ENCODE peak calls at places on chromosomes 5 and 9, in five cellular contexts. One of them, this sample, is unnamed.
A peak's percentile ranks its signal among the peaks of the same experiment; 100 is the strongest.

GRCh38 chr9:89013660-89014059 is 22.4 kb downstream of the S1PR3 start:
- DNase-seq in astrocyte: no peak
- DNase-seq in GM13976: no peak
- DNase-seq in chondrocyte: no peak
- DNase-seq in CD4-positive, alpha-beta T cell: no peak
- DNase-seq in this sample: no peak

GRCh38 chr9:14907360-14907685 is 2.9 kb downstream of the FREM1 start:
- DNase-seq in astrocyte: no peak
- DNase-seq in GM13976: no peak
- DNase-seq in chondrocyte: no peak
- DNase-seq in CD4-positive, alpha-beta T cell: no peak
- DNase-seq in this sample: no peak

GRCh38 chr5:107772418-107773310 is 101.9 kb upstream of the EFNA5 start:
- DNase-seq in astrocyte: no peak
- DNase-seq in GM13976: no peak
- DNase-seq in chondrocyte: no peak
- DNase-seq in CD4-positive, alpha-beta T cell: no peak
- DNase-seq in this sample: no peak

GRCh38 chr5:109003928-109004327 is 256.2 kb downstream of the FER start:
- DNase-seq in astrocyte: no peak
- DNase-seq in GM13976: no peak
- DNase-seq in chondrocyte: no peak
- DNase-seq in CD4-positive, alpha-beta T cell: no peak
- DNase-seq in this sample: no peak

GRCh38 chr5:180806351-180807011 is 3.9 kb upstream of the MGAT1 start:
- DNase-seq in astrocyte: no peak
- DNase-seq in GM13976: no peak
- DNase-seq in chondrocyte: peak; percentile 44
- DNase-seq in CD4-positive, alpha-beta T cell: no peak
- DNase-seq in this sample: no peak

GRCh38 chr5:178131446-178131996 is 707 bp downstream of the RMND5B start:
- DNase-seq in astrocyte: no peak
- DNase-seq in GM13976: no peak
- DNase-seq in chondrocyte: no peak
- DNase-seq in CD4-positive, alpha-beta T cell: no peak
- DNase-seq in this sample: no peak

GRCh38 chr5:28580616-28581015 is 1542.2 kb upstream of the CDH9 start:
- DNase-seq in astrocyte: peak; percentile 80
- DNase-seq in GM13976: no peak
- DNase-seq in chondrocyte: no peak
- DNase-seq in CD4-positive, alpha-beta T cell: no peak
- DNase-seq in this sample: no peak

GRCh38 chr5:67004730-67005350 is 191.8 kb downstream of the CD180 start:
- DNase-seq in astrocyte: no peak
- DNase-seq in GM13976: no peak
- DNase-seq in chondrocyte: no peak
- DNase-seq in CD4-positive, alpha-beta T cell: no peak
- DNase-seq in this sample: no peak

GRCh38 chr9:121156263-121156731 is 45.4 kb downstream of the RAB14 start:
- DNase-seq in astrocyte: peak; percentile 88
- DNase-seq in GM13976: peak; percentile 74
- DNase-seq in chondrocyte: no peak
- DNase-seq in CD4-positive, alpha-beta T cell: no peak
- DNase-seq in this sample: no peak

DNA sequence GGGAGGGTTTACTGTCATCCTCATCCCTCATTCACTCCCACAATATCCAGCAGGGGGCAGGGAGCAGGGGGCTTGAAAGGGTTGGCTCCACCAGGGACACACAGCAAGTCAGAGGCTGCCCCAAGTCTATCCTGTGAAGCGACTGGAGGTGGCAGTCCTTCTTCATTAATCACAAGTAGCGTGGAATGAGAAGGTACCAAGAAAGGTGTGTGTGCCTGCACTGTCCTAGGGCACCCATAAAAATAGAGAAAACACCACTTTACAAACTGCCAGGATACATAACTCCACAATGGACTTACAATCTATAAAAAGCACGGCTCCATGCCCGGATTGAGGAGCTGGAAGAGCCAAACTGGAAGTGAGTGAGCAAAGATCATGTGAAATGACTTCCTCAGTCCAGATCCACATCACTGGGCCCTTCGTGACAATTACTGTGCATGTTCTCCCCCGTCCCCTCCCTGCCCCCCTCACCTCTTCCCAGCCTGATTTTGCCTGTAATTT is 183.9 kb downstream of the SLIT3 start:
- DNase-seq in astrocyte: no peak
- DNase-seq in GM13976: no peak
- DNase-seq in chondrocyte: no peak
- DNase-seq in CD4-positive, alpha-beta T cell: no peak
- DNase-seq in this sample: no peak
- TF ChIP-seq CTCF in astrocyte: no peak
- TF ChIP-seq CTCF in GM13976: no peak
- TF ChIP-seq CTCF in chondrocyte: peak; percentile 29
- TF ChIP-seq CTCF in CD4-positive, alpha-beta T cell: no peak
- TF ChIP-seq CTCF in this sample: peak; percentile 26

DNA sequence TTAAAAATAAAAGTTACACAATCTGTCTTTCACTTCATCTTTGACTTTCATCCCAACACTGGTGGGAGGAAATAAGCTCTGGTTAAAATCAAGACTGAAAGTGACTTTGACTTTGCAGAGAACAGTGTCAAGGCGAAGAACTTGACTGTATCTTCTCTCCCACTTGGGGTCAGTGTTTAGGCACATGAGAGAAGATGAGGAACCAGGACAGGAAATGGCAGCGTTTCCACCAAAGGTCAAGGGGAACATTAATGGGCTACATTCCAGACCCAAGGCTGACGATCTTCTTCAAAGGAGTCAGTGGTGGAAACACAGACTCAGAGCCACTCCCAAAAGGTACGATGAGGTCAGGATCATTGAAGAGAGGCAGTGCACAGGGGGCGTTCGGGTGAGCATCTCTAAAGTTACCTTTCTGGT is 409.5 kb downstream of the ARHGEF28 start:
- DNase-seq in astrocyte: peak; percentile 70
- DNase-seq in GM13976: peak; percentile 21
- DNase-seq in chondrocyte: no peak
- DNase-seq in CD4-positive, alpha-beta T cell: no peak
- DNase-seq in this sample: no peak
- TF ChIP-seq CTCF in astrocyte: peak; percentile 44
- TF ChIP-seq CTCF in GM13976: no peak
- TF ChIP-seq CTCF in chondrocyte: peak; percentile 78
- TF ChIP-seq CTCF in CD4-positive, alpha-beta T cell: no peak
- TF ChIP-seq CTCF in this sample: peak; percentile 60

GRCh38 chr5:19342942-19343341 is 645.1 kb downstream of the CDH18 start:
- DNase-seq in astrocyte: no peak
- DNase-seq in GM13976: no peak
- DNase-seq in chondrocyte: no peak
- DNase-seq in CD4-positive, alpha-beta T cell: no peak
- DNase-seq in this sample: no peak
- TF ChIP-seq CTCF in astrocyte: no peak
- TF ChIP-seq CTCF in GM13976: no peak
- TF ChIP-seq CTCF in chondrocyte: no peak
- TF ChIP-seq CTCF in CD4-positive, alpha-beta T cell: no peak
- TF ChIP-seq CTCF in this sample: no peak

DNA sequence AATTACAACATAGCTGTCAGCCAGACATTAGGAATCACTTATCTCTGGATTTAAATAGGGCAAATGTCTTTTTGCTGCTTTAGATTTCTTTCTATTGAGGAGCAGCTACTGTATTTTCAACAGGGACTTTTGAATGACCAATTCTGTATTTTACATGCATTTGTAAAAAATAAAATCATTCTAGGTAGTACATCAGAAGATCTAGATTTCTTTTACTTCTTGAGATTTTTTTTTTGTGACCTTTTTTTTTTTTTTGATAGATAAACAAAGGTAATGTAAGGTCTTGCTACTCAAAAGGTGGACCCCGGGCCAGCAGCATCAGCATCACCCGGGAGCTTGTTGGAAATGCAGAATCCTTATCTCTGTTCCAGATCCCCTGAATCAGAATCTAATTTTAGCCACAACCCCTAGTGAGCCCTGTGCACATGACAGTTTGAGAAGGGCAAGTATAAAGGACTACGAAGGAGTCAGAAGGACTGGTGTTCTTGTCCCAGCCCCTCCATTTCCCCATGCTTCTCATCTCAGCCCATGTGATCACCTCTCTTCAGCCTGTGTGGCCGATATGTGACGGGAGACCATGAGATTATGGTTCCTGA is 37.7 kb upstream of the CKMT2 start:
- DNase-seq in astrocyte: peak; percentile 12
- DNase-seq in GM13976: no peak
- DNase-seq in chondrocyte: no peak
- DNase-seq in CD4-positive, alpha-beta T cell: no peak
- DNase-seq in this sample: no peak
- TF ChIP-seq CTCF in astrocyte: no peak
- TF ChIP-seq CTCF in GM13976: no peak
- TF ChIP-seq CTCF in chondrocyte: no peak
- TF ChIP-seq CTCF in CD4-positive, alpha-beta T cell: peak; percentile 40
- TF ChIP-seq CTCF in this sample: no peak

DNA sequence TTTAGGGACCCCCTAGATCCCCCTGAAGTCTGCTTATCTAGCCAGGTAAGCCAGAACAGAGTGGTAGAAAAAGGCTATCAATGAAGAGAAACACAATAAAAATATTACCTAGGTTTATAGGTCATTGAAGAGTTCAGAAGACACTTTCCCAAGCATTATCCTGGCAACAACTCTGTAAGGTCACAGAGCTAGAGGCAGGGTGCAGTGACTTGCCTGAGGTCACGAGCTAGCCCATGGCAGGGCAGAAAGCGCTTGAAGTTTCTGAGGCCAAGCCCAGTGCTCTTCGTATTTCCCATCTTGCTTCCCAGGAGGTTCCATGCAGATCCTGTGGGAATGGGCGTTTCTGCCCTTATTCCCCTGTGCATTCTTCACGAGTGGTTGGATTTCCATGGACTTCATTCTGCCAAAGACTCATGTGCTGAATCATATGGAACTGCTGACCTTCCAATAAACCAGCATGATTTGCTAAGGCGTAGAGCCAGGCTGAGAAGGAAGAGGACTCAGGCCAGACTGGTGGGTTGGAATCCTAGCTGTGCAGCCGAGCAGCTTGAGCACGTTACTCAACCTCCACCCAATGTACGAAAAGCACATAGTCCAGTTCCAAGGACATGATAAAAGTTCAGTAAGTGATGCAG is 22.1 kb downstream of the TRMO start:
- DNase-seq in astrocyte: peak; percentile 72
- DNase-seq in GM13976: no peak
- DNase-seq in chondrocyte: no peak
- DNase-seq in CD4-positive, alpha-beta T cell: no peak
- DNase-seq in this sample: peak; percentile 57
- TF ChIP-seq CTCF in astrocyte: no peak
- TF ChIP-seq CTCF in GM13976: no peak
- TF ChIP-seq CTCF in chondrocyte: no peak
- TF ChIP-seq CTCF in CD4-positive, alpha-beta T cell: no peak
- TF ChIP-seq CTCF in this sample: no peak

GRCh38 chr5:144195443-144195842 is 24.8 kb downstream of the KCTD16 start:
- DNase-seq in astrocyte: no peak
- DNase-seq in GM13976: no peak
- DNase-seq in chondrocyte: no peak
- DNase-seq in CD4-positive, alpha-beta T cell: no peak
- DNase-seq in this sample: no peak

GRCh38 chr5:144194148-144194547 is 23.5 kb downstream of the KCTD16 start:
- DNase-seq in astrocyte: no peak
- DNase-seq in GM13976: no peak
- DNase-seq in chondrocyte: no peak
- DNase-seq in CD4-positive, alpha-beta T cell: no peak
- DNase-seq in this sample: no peak

GRCh38 chr5:144198386-144198785 is 27.7 kb downstream of the KCTD16 start:
- DNase-seq in astrocyte: peak; percentile 60
- DNase-seq in GM13976: no peak
- DNase-seq in chondrocyte: no peak
- DNase-seq in CD4-positive, alpha-beta T cell: no peak
- DNase-seq in this sample: no peak

GRCh38 chr5:144191998-144192397 is 21.3 kb downstream of the KCTD16 start:
- DNase-seq in astrocyte: peak; percentile 65
- DNase-seq in GM13976: peak; percentile 66
- DNase-seq in chondrocyte: no peak
- DNase-seq in CD4-positive, alpha-beta T cell: no peak
- DNase-seq in this sample: no peak

GRCh38 chr5:144196612-144197011 is 25.9 kb downstream of the KCTD16 start:
- DNase-seq in astrocyte: no peak
- DNase-seq in GM13976: no peak
- DNase-seq in chondrocyte: no peak
- DNase-seq in CD4-positive, alpha-beta T cell: no peak
- DNase-seq in this sample: no peak
- TF ChIP-seq CTCF in astrocyte: no peak
- TF ChIP-seq CTCF in GM13976: no peak
- TF ChIP-seq CTCF in chondrocyte: no peak
- TF ChIP-seq CTCF in CD4-positive, alpha-beta T cell: no peak
- TF ChIP-seq CTCF in this sample: no peak

GRCh38 chr9:93536874-93537273 is 39.5 kb upstream of the PHF2 start:
- DNase-seq in astrocyte: no peak
- DNase-seq in GM13976: no peak
- DNase-seq in chondrocyte: no peak
- DNase-seq in CD4-positive, alpha-beta T cell: no peak
- DNase-seq in this sample: no peak
- TF ChIP-seq CTCF in astrocyte: no peak
- TF ChIP-seq CTCF in GM13976: no peak
- TF ChIP-seq CTCF in chondrocyte: peak; percentile 15
- TF ChIP-seq CTCF in CD4-positive, alpha-beta T cell: no peak
- TF ChIP-seq CTCF in this sample: no peak

This sample was measured in osteocyte.